ENCODE peak calls at places on chromosome X, in ten cellular contexts. One of them, this sample, is unnamed.

GRCh38 chrX:44872319-44872816 is 620 bp upstream of the KDM6A start:
- DNase-seq in K562: peak
- DNase-seq in upper lobe of left lung: no peak
- DNase-seq in HepG2: no peak
- DNase-seq in H1: no peak
- DNase-seq in esophagus muscularis mucosa: no peak
- DNase-seq in sigmoid colon: peak
- DNase-seq in suprapubic skin: peak
- DNase-seq in stomach: peak
- DNase-seq in GM12878: no peak
- DNase-seq in this sample: peak

GRCh38 chrX:107739541-107739940 is 36.0 kb downstream of the TSC22D3 start:
- DNase-seq in esophagus muscularis mucosa: no peak
- DNase-seq in suprapubic skin: no peak
- DNase-seq in sigmoid colon: no peak
- DNase-seq in upper lobe of left lung: no peak
- DNase-seq in HepG2: no peak
- DNase-seq in H1: no peak
- DNase-seq in stomach: no peak
- DNase-seq in K562: no peak
- DNase-seq in GM12878: no peak
- DNase-seq in this sample: no peak

GRCh38 chrX:1673337-1673736 is 58.5 kb downstream of the ASMT start:
- DNase-seq in stomach: no peak
- DNase-seq in GM12878: no peak
- DNase-seq in H1: no peak
- DNase-seq in sigmoid colon: no peak
- DNase-seq in suprapubic skin: no peak
- DNase-seq in esophagus muscularis mucosa: no peak
- DNase-seq in upper lobe of left lung: no peak
- DNase-seq in K562: peak
- DNase-seq in HepG2: peak
- DNase-seq in this sample: peak

GRCh38 chrX:110420771-110421498 is 62.3 kb downstream of the RTL9 start:
- DNase-seq in HepG2: no peak
- DNase-seq in esophagus muscularis mucosa: no peak
- DNase-seq in suprapubic skin: no peak
- DNase-seq in upper lobe of left lung: no peak
- DNase-seq in stomach: no peak
- DNase-seq in GM12878: no peak
- DNase-seq in K562: no peak
- DNase-seq in H1: no peak
- DNase-seq in sigmoid colon: no peak
- DNase-seq in this sample: no peak

GRCh38 chrX:9352683-9353430 is 112.0 kb upstream of the TBL1X start:
- DNase-seq in HepG2: peak
- DNase-seq in esophagus muscularis mucosa: no peak
- DNase-seq in GM12878: peak
- DNase-seq in suprapubic skin: no peak
- DNase-seq in K562: peak
- DNase-seq in sigmoid colon: no peak
- DNase-seq in H1: no peak
- DNase-seq in stomach: peak
- DNase-seq in upper lobe of left lung: no peak
- DNase-seq in this sample: peak

GRCh38 chrX:120260369-120260768 is 9.8 kb downstream of the ZBTB33 start:
- DNase-seq in suprapubic skin: peak
- DNase-seq in GM12878: no peak
- DNase-seq in upper lobe of left lung: no peak
- DNase-seq in K562: no peak
- DNase-seq in esophagus muscularis mucosa: no peak
- DNase-seq in HepG2: no peak
- DNase-seq in sigmoid colon: no peak
- DNase-seq in H1: no peak
- DNase-seq in stomach: no peak
- DNase-seq in this sample: no peak

GRCh38 chrX:69073241-69073640 is 92.0 kb downstream of the PJA1 start:
- DNase-seq in HepG2: no peak
- DNase-seq in K562: no peak
- DNase-seq in GM12878: no peak
- DNase-seq in H1: no peak
- DNase-seq in stomach: no peak
- DNase-seq in suprapubic skin: peak
- DNase-seq in sigmoid colon: no peak
- DNase-seq in upper lobe of left lung: no peak
- DNase-seq in esophagus muscularis mucosa: no peak
- DNase-seq in this sample: no peak

GRCh38 chrX:45479196-45479834 is 278.6 kb upstream of the DIPK2B start:
- DNase-seq in GM12878: no peak
- DNase-seq in esophagus muscularis mucosa: no peak
- DNase-seq in HepG2: no peak
- DNase-seq in H1: no peak
- DNase-seq in upper lobe of left lung: no peak
- DNase-seq in sigmoid colon: no peak
- DNase-seq in K562: no peak
- DNase-seq in suprapubic skin: no peak
- DNase-seq in stomach: no peak
- DNase-seq in this sample: no peak

GRCh38 chrX:64195862-64196261 is 9.6 kb downstream of the AMER1 start:
- DNase-seq in esophagus muscularis mucosa: no peak
- DNase-seq in HepG2: no peak
- DNase-seq in stomach: no peak
- DNase-seq in GM12878: no peak
- DNase-seq in H1: no peak
- DNase-seq in suprapubic skin: no peak
- DNase-seq in upper lobe of left lung: no peak
- DNase-seq in sigmoid colon: no peak
- DNase-seq in K562: no peak
- DNase-seq in this sample: no peak

DNA sequence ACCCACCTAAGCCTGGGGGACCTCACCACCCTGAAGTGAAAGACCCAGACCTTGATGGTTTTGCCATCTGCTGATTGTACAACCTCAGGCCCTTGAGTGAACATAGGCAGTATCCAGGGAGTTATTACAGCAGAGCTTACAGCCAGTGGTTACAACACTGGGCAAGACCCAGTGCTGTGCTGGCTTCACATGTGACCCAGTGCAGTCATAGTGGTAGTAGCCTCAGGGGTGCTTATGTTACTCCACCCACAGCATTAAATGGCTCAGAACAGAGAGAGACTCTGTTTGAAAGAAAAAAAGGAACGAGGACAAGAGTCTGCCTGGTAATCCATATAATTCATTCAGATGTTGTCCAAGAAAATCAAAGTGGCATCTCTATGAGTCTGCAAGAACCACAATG is 45.2 kb upstream of the DACH2 start:
- DNase-seq in HepG2: no peak
- DNase-seq in GM12878: no peak
- DNase-seq in upper lobe of left lung: no peak
- DNase-seq in sigmoid colon: no peak
- DNase-seq in K562: no peak
- DNase-seq in esophagus muscularis mucosa: no peak
- DNase-seq in stomach: no peak
- DNase-seq in H1: no peak
- DNase-seq in suprapubic skin: no peak
- DNase-seq in this sample: no peak
- TF ChIP-seq POLR2A in HepG2: no peak
- TF ChIP-seq POLR2A in GM12878: no peak
- TF ChIP-seq POLR2A in upper lobe of left lung: no peak
- TF ChIP-seq POLR2A in sigmoid colon: no peak
- TF ChIP-seq POLR2A in K562: no peak
- TF ChIP-seq POLR2A in esophagus muscularis mucosa: no peak
- TF ChIP-seq POLR2A in stomach: no peak
- TF ChIP-seq POLR2A in H1: no peak
- TF ChIP-seq POLR2A in suprapubic skin: no peak
- TF ChIP-seq POLR2A in this sample: no peak

DNA sequence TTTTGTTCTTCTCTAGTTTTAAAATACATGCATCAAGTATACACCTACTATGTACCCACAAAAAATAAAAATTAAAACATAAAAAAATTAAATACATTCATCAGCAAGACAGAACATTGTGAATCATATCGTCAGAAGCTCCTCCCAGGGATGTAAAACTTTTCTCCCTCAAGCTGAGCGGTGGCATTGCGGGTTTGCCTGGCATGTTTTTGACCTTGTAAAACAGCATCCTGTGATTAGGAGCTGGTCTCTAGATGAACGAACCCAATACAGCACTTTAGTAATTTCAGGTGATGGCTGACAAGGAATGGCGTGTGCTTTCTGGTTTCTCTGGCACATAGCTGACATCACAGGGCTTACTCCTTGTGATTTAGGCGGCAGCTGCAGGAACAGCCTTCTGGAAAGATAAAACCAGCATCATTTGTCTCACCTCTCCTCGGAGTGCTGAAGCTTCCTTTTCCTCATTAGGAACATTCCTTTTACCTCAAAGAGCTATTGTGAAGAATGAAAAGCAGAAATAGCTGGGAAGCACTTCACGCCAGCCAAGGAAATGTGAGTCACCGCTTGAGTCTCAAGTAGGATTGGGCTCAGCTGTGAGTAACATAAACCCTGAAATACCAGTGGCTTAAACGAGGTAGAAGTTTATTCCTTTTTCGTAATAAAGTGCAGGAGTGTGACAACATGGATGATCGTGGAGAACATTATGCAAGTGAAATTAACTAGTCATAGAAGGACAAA is 44.3 kb downstream of the NYX start:
- DNase-seq in GM12878: no peak
- DNase-seq in H1: no peak
- DNase-seq in suprapubic skin: no peak
- DNase-seq in stomach: no peak
- DNase-seq in K562: no peak
- DNase-seq in sigmoid colon: peak
- DNase-seq in HepG2: no peak
- DNase-seq in upper lobe of left lung: no peak
- DNase-seq in esophagus muscularis mucosa: no peak
- DNase-seq in this sample: no peak
- TF ChIP-seq POLR2AphosphoS5 in GM12878: no peak
- TF ChIP-seq POLR2AphosphoS5 in H1: no peak
- TF ChIP-seq POLR2AphosphoS5 in suprapubic skin: no peak
- TF ChIP-seq POLR2AphosphoS5 in stomach: peak
- TF ChIP-seq POLR2AphosphoS5 in K562: no peak
- TF ChIP-seq POLR2AphosphoS5 in sigmoid colon: no peak
- TF ChIP-seq POLR2AphosphoS5 in HepG2: no peak
- TF ChIP-seq POLR2AphosphoS5 in upper lobe of left lung: peak
- TF ChIP-seq POLR2AphosphoS5 in esophagus muscularis mucosa: peak
- TF ChIP-seq POLR2AphosphoS5 in this sample: peak

GRCh38 chrX:74784629-74785028 is 140.6 kb downstream of the NEXMIF start:
- DNase-seq in K562: no peak
- DNase-seq in suprapubic skin: no peak
- DNase-seq in sigmoid colon: no peak
- DNase-seq in H1: no peak
- DNase-seq in GM12878: no peak
- DNase-seq in upper lobe of left lung: no peak
- DNase-seq in stomach: no peak
- DNase-seq in HepG2: no peak
- DNase-seq in esophagus muscularis mucosa: no peak
- DNase-seq in this sample: no peak

GRCh38 chrX:74788545-74789086 is 136.6 kb downstream of the NEXMIF start:
- DNase-seq in esophagus muscularis mucosa: no peak
- DNase-seq in suprapubic skin: no peak
- DNase-seq in K562: no peak
- DNase-seq in GM12878: no peak
- DNase-seq in upper lobe of left lung: no peak
- DNase-seq in sigmoid colon: no peak
- DNase-seq in HepG2: no peak
- DNase-seq in H1: no peak
- DNase-seq in stomach: no peak
- DNase-seq in this sample: no peak
- TF ChIP-seq EP300 in esophagus muscularis mucosa: no peak
- TF ChIP-seq EP300 in suprapubic skin: no peak
- TF ChIP-seq EP300 in K562: no peak
- TF ChIP-seq EP300 in GM12878: no peak
- TF ChIP-seq EP300 in upper lobe of left lung: no peak
- TF ChIP-seq EP300 in sigmoid colon: no peak
- TF ChIP-seq EP300 in HepG2: no peak
- TF ChIP-seq EP300 in H1: no peak
- TF ChIP-seq EP300 in stomach: no peak
- TF ChIP-seq EP300 in this sample: no peak

DNA sequence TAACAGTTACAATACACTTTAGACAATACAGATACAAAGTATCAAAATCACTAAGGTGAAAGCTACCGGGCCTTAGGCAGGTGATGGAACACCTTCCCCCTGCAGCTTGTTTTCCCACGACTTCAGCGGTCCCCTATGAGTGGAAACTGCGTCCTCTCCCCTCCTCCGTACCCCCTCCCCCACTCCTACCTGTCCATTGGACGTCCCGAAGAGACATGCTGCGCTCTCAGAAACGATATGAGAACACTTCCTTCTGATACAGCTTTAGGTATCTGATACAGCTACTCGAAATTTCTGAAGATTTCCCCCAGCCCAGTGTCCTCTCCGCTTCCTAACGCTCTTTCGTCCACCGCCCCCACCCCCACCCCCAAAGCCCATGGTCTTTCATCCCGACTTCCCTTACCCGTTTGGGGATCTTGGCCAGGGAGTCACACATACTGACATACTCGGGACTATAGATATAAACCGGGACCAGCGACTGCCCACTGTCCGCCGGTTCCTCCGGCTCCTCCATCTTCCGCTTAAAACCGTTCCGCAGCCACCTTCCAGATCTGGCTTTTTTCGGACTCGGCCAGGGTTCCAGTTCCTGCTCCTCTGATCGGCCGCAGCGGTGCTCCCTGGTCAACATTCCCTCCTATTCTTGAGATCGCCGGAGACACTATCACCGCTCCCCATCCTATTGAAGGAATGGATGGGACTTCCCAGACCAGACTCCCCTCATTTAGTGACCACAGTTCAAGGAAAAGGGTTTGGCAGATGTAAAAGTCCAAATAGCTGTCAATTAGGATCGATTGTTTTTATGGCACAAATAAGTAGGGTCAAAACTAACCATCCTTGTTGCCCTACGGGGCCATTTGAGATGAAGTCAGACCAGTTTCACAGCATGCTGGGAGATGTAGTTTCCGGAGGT is at the start of gene HDAC8:
- DNase-seq in HepG2: peak
- DNase-seq in stomach: peak
- DNase-seq in suprapubic skin: peak
- DNase-seq in sigmoid colon: peak
- DNase-seq in GM12878: peak
- DNase-seq in K562: peak
- DNase-seq in H1: peak
- DNase-seq in upper lobe of left lung: no peak
- DNase-seq in esophagus muscularis mucosa: peak
- DNase-seq in this sample: peak
- TF ChIP-seq POLR2A in HepG2: no peak
- TF ChIP-seq POLR2A in stomach: no peak
- TF ChIP-seq POLR2A in suprapubic skin: no peak
- TF ChIP-seq POLR2A in sigmoid colon: no peak
- TF ChIP-seq POLR2A in GM12878: peak
- TF ChIP-seq POLR2A in K562: peak
- TF ChIP-seq POLR2A in H1: no peak
- TF ChIP-seq POLR2A in upper lobe of left lung: no peak
- TF ChIP-seq POLR2A in esophagus muscularis mucosa: no peak
- TF ChIP-seq POLR2A in this sample: no peak